ENCODE peak calls at places on chromosomes 1 and 21, in four cellular contexts. L, X, P and T are unnamed samples.

GRCh38 chr1:4657920-4658585 is 3.6 kb downstream of the AJAP1 start:
- DNase-seq in X (no peak), P (no peak), L (no peak), T (no peak)

GRCh38 chr1:202274611-202275010 is 67.1 kb downstream of the UBE2T start:
- DNase-seq in X (no peak), P (peak; percentile 50), L (peak; percentile 43), T (peak; percentile 47)

GRCh38 chr1:7333094-7333493 is 438.0 kb upstream of the VAMP3 start:
- DNase-seq in L (no peak), X (no peak), P (no peak), T (no peak)

GRCh38 chr1:228045871-228046270 is 36.6 kb upstream of the ARF1 start:
- DNase-seq in X (no peak), P (no peak), L (no peak), T (no peak)

GRCh38 chr1:172254521-172255222 is 165.8 kb upstream of the C1orf105 start:
- DNase-seq in P (peak; percentile 11), X (no peak), L (peak; percentile 95), T (no peak)

GRCh38 chr1:188127507-188127906 is 1298.8 kb downstream of the PLA2G4A start:
- DNase-seq in L (peak; percentile 6), P (no peak), X (no peak), T (no peak)

GRCh38 chr1:112464501-112464900 is 44.3 kb upstream of the WNT2B start:
- DNase-seq in P (no peak), L (peak; percentile 13), X (no peak), T (no peak)

GRCh38 chr21:36647279-36648093 is 51.4 kb upstream of the SIM2 start:
- DNase-seq in P (peak; percentile 21), X (no peak), L (peak; percentile 81), T (no peak)

GRCh38 chr1:1923681-1924000 is 4.6 kb upstream of the TMEM52 start:
- DNase-seq in P (no peak), L (no peak), X (no peak), T (no peak)

GRCh38 chr1:61754545-61754944 is 12.3 kb downstream of the PATJ start:
- DNase-seq in P (no peak), X (no peak), L (peak; percentile 86), T (no peak)

GRCh38 chr1:194024659-194025058 is 838.2 kb upstream of the B3GALT2 start:
- DNase-seq in P (no peak), X (no peak), L (peak; percentile 64), T (no peak)

GRCh38 chr21:35540950-35541632 is 492.0 kb upstream of the RUNX1 start:
- DNase-seq in L (no peak), X (no peak), P (no peak), T (no peak)

GRCh38 chr1:170676628-170677027 is 12.7 kb downstream of the PRRX1 start:
- DNase-seq in P (no peak), L (no peak), X (no peak), T (no peak)

GRCh38 chr21:46472246-46472645 is 13.6 kb downstream of the DIP2A start:
- DNase-seq in P (no peak), L (no peak), X (no peak), T (no peak)

GRCh38 chr21:26982767-26983166 is 15.9 kb upstream of the ADAMTS5 start:
- DNase-seq in P (no peak), L (peak; percentile 87), X (no peak), T (no peak)

GRCh38 chr1:110150330-110151174 is at the start of gene SLC6A17:
- DNase-seq in L (peak; percentile 80), P (peak; percentile 66), X (no peak), T (no peak)

GRCh38 chr1:68745006-68745405 is 248.1 kb upstream of the DEPDC1 start:
- DNase-seq in L (no peak), X (no peak), P (no peak), T (no peak)

GRCh38 chr21:36075171-36075570 is 5.3 kb downstream of the CBR1 start:
- DNase-seq in L (no peak), P (no peak), X (no peak), T (no peak)

GRCh38 chr1:53294557-53294956 is 33.3 kb downstream of the LRP8 start:
- DNase-seq in P (no peak), X (no peak), L (peak; percentile 73), T (no peak)

GRCh38 chr1:17573518-17574041 is 34.1 kb downstream of the ARHGEF10L start:
- DNase-seq in P (no peak), L (no peak), X (no peak), T (no peak)

GRCh38 chr1:182395911-182396310 is 4.3 kb upstream of the GLUL start:
- DNase-seq in L (no peak), X (no peak), P (no peak), T (no peak)

GRCh38 chr21:24204641-24205040 is 1402.6 kb downstream of the MRPL39 start:
- DNase-seq in L (no peak), P (no peak), X (no peak), T (no peak)

GRCh38 chr1:103190746-103191145 is 82.4 kb upstream of the COL11A1 start:
- DNase-seq in P (no peak), L (no peak), X (no peak), T (no peak)

GRCh38 chr21:45763506-45763905 is 120.0 kb downstream of the PCBP3 start:
- DNase-seq in X (no peak), L (no peak), P (no peak), T (no peak)

GRCh38 chr1:28073867-28074266 is 14.5 kb downstream of the EYA3 start:
- DNase-seq in X (no peak), P (no peak), L (no peak), T (no peak)

GRCh38 chr1:155715777-155716176 is 26.9 kb downstream of the DAP3 start:
- DNase-seq in L (no peak), X (no peak), P (no peak), T (no peak)

GRCh38 chr21:33949516-33950424 is 34.2 kb upstream of the ATP5PO start:
- DNase-seq in X (peak; percentile 14), P (no peak), L (peak; percentile 69), T (no peak)

GRCh38 chr1:112285311-112285710 is 110.7 kb upstream of the CTTNBP2NL start:
- DNase-seq in L (peak; percentile 30), P (no peak), X (no peak), T (no peak)

GRCh38 chr1:232620356-232620841 is 9.5 kb downstream of the SIPA1L2 start:
- DNase-seq in L (peak; percentile 74), P (no peak), X (no peak), T (no peak)

GRCh38 chr1:217431395-217431794 is 199.5 kb downstream of the GPATCH2 start:
- DNase-seq in X (no peak), P (no peak), L (no peak), T (no peak)

GRCh38 chr1:48673725-48674124 is 103.0 kb downstream of the BEND5 start:
- DNase-seq in L (no peak), P (peak; percentile 3), X (no peak), T (no peak)

GRCh38 chr1:45381243-45381642 is 41.0 kb upstream of the MUTYH start:
- DNase-seq in X (no peak), L (no peak), P (no peak), T (no peak)

GRCh38 chr1:27176323-27176722 is 21.4 kb upstream of the SLC9A1 start:
- DNase-seq in P (no peak), X (no peak), L (no peak), T (no peak)

GRCh38 chr1:167578935-167579521 is 25.5 kb upstream of the CREG1 start:
- DNase-seq in X (no peak), P (no peak), L (no peak), T (no peak)